ENCODE peak calls at places on chromosomes 1 and 21, in eight cellular contexts. One of them, this sample, is unnamed.

GRCh38 chr1:241592273-241592958 is 47.8 kb downstream of the CHML start:
- DNase-seq in bronchial epithelial cell: peak
- DNase-seq in astrocyte of the spinal cord: peak
- DNase-seq in adrenal gland: no peak
- DNase-seq in H1: no peak
- DNase-seq in neural crest cell: no peak
- DNase-seq in HL-60: no peak
- DNase-seq in brain microvascular endothelial cell: no peak
- DNase-seq in this sample: no peak

GRCh38 chr1:185499986-185500626 is 183.1 kb upstream of the IVNS1ABP start:
- DNase-seq in HL-60: no peak
- DNase-seq in brain microvascular endothelial cell: peak
- DNase-seq in neural crest cell: no peak
- DNase-seq in H1: no peak
- DNase-seq in astrocyte of the spinal cord: peak
- DNase-seq in bronchial epithelial cell: peak
- DNase-seq in adrenal gland: no peak
- DNase-seq in this sample: no peak

GRCh38 chr1:56709269-56709880 is 64.3 kb downstream of the PRKAA2 start:
- DNase-seq in HL-60: peak
- DNase-seq in brain microvascular endothelial cell: peak
- DNase-seq in adrenal gland: peak
- DNase-seq in bronchial epithelial cell: peak
- DNase-seq in astrocyte of the spinal cord: peak
- DNase-seq in H1: no peak
- DNase-seq in neural crest cell: no peak
- DNase-seq in this sample: no peak

GRCh38 chr1:1680912-1681273 is 11.7 kb downstream of the SLC35E2B start:
- DNase-seq in neural crest cell: no peak
- DNase-seq in adrenal gland: no peak
- DNase-seq in HL-60: no peak
- DNase-seq in bronchial epithelial cell: no peak
- DNase-seq in H1: no peak
- DNase-seq in astrocyte of the spinal cord: peak
- DNase-seq in brain microvascular endothelial cell: peak
- DNase-seq in this sample: no peak

GRCh38 chr1:173798078-173798477 is 26.4 kb upstream of the DARS2 start:
- DNase-seq in astrocyte of the spinal cord: no peak
- DNase-seq in bronchial epithelial cell: peak
- DNase-seq in neural crest cell: no peak
- DNase-seq in brain microvascular endothelial cell: peak
- DNase-seq in adrenal gland: no peak
- DNase-seq in H1: no peak
- DNase-seq in HL-60: no peak
- DNase-seq in this sample: no peak

GRCh38 chr21:17987328-17987727 is 168.2 kb upstream of the C21orf91 start:
- DNase-seq in astrocyte of the spinal cord: no peak
- DNase-seq in adrenal gland: no peak
- DNase-seq in bronchial epithelial cell: no peak
- DNase-seq in H1: no peak
- DNase-seq in neural crest cell: no peak
- DNase-seq in brain microvascular endothelial cell: no peak
- DNase-seq in HL-60: no peak
- DNase-seq in this sample: no peak

GRCh38 chr1:84959294-84959693 is 37.6 kb downstream of the MCOLN2 start:
- DNase-seq in bronchial epithelial cell: no peak
- DNase-seq in HL-60: no peak
- DNase-seq in adrenal gland: no peak
- DNase-seq in astrocyte of the spinal cord: no peak
- DNase-seq in H1: no peak
- DNase-seq in brain microvascular endothelial cell: no peak
- DNase-seq in neural crest cell: no peak
- DNase-seq in this sample: no peak

GRCh38 chr1:165877940-165878556 is 50.6 kb downstream of the UCK2 start:
- DNase-seq in bronchial epithelial cell: no peak
- DNase-seq in neural crest cell: no peak
- DNase-seq in adrenal gland: no peak
- DNase-seq in HL-60: no peak
- DNase-seq in astrocyte of the spinal cord: no peak
- DNase-seq in H1: no peak
- DNase-seq in brain microvascular endothelial cell: no peak
- DNase-seq in this sample: no peak

GRCh38 chr1:1068374-1069060 is 5.6 kb downstream of the RNF223 start:
- DNase-seq in bronchial epithelial cell: no peak
- DNase-seq in astrocyte of the spinal cord: no peak
- DNase-seq in H1: no peak
- DNase-seq in HL-60: no peak
- DNase-seq in neural crest cell: no peak
- DNase-seq in adrenal gland: no peak
- DNase-seq in brain microvascular endothelial cell: no peak
- DNase-seq in this sample: no peak

GRCh38 chr1:205263580-205264190 is 35.9 kb downstream of the TMCC2 start:
- DNase-seq in adrenal gland: no peak
- DNase-seq in neural crest cell: no peak
- DNase-seq in HL-60: no peak
- DNase-seq in astrocyte of the spinal cord: no peak
- DNase-seq in H1: no peak
- DNase-seq in brain microvascular endothelial cell: peak
- DNase-seq in bronchial epithelial cell: peak
- DNase-seq in this sample: no peak

GRCh38 chr1:43382027-43382771 is 7.4 kb downstream of the MED8 start:
- DNase-seq in neural crest cell: peak
- DNase-seq in adrenal gland: no peak
- DNase-seq in bronchial epithelial cell: no peak
- DNase-seq in H1: no peak
- DNase-seq in HL-60: no peak
- DNase-seq in astrocyte of the spinal cord: no peak
- DNase-seq in brain microvascular endothelial cell: no peak
- DNase-seq in this sample: no peak

GRCh38 chr1:247266053-247266452 is 10.2 kb downstream of the VN1R5 start:
- DNase-seq in neural crest cell: no peak
- DNase-seq in brain microvascular endothelial cell: peak
- DNase-seq in H1: no peak
- DNase-seq in HL-60: no peak
- DNase-seq in adrenal gland: no peak
- DNase-seq in bronchial epithelial cell: peak
- DNase-seq in astrocyte of the spinal cord: no peak
- DNase-seq in this sample: no peak

GRCh38 chr1:247269075-247269580 is 13.3 kb downstream of the VN1R5 start:
- DNase-seq in adrenal gland: no peak
- DNase-seq in brain microvascular endothelial cell: no peak
- DNase-seq in astrocyte of the spinal cord: no peak
- DNase-seq in H1: no peak
- DNase-seq in HL-60: no peak
- DNase-seq in bronchial epithelial cell: no peak
- DNase-seq in neural crest cell: no peak
- DNase-seq in this sample: no peak

GRCh38 chr1:247270003-247270402 is 14.1 kb downstream of the VN1R5 start:
- DNase-seq in brain microvascular endothelial cell: no peak
- DNase-seq in bronchial epithelial cell: no peak
- DNase-seq in HL-60: no peak
- DNase-seq in adrenal gland: no peak
- DNase-seq in H1: no peak
- DNase-seq in astrocyte of the spinal cord: no peak
- DNase-seq in neural crest cell: no peak
- DNase-seq in this sample: no peak

GRCh38 chr1:247273013-247273412 is 17.1 kb downstream of the VN1R5 start:
- DNase-seq in H1: no peak
- DNase-seq in neural crest cell: no peak
- DNase-seq in adrenal gland: no peak
- DNase-seq in astrocyte of the spinal cord: no peak
- DNase-seq in brain microvascular endothelial cell: no peak
- DNase-seq in bronchial epithelial cell: no peak
- DNase-seq in HL-60: no peak
- DNase-seq in this sample: no peak

GRCh38 chr1:247268390-247269045 is 12.6 kb downstream of the VN1R5 start:
- DNase-seq in bronchial epithelial cell: no peak
- DNase-seq in brain microvascular endothelial cell: no peak
- DNase-seq in neural crest cell: no peak
- DNase-seq in HL-60: no peak
- DNase-seq in astrocyte of the spinal cord: no peak
- DNase-seq in adrenal gland: no peak
- DNase-seq in H1: no peak
- DNase-seq in this sample: no peak
- TF ChIP-seq CTCF in bronchial epithelial cell: no peak
- TF ChIP-seq CTCF in brain microvascular endothelial cell: no peak
- TF ChIP-seq CTCF in neural crest cell: no peak
- TF ChIP-seq CTCF in HL-60: no peak
- TF ChIP-seq CTCF in astrocyte of the spinal cord: no peak
- TF ChIP-seq CTCF in adrenal gland: no peak
- TF ChIP-seq CTCF in H1: no peak
- TF ChIP-seq CTCF in this sample: no peak

DNA sequence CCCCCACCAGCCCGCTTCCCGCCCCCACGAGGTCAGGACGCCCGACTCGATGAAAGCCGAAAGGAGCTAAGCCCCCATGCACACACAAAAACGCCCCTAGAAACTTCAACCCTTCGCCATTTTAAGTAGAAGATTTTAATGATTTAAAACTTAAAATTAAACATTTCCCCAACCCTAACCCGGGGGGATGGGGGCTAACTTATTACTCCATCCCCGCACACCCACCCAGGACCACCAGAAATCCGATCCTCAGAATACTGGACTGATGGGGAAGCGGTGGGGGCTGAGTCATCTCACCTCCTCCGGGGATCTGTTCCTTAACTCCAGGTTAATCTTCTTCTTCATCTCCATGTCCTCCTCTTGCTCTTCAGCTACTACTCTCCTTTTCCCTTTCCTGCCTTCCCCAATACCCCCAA is 468 bp downstream of the ANP32E start:
- DNase-seq in bronchial epithelial cell: no peak
- DNase-seq in adrenal gland: peak
- DNase-seq in astrocyte of the spinal cord: peak
- DNase-seq in HL-60: no peak
- DNase-seq in neural crest cell: no peak
- DNase-seq in H1: no peak
- DNase-seq in brain microvascular endothelial cell: no peak
- DNase-seq in this sample: no peak
- TF ChIP-seq CTCF in bronchial epithelial cell: no peak
- TF ChIP-seq CTCF in adrenal gland: no peak
- TF ChIP-seq CTCF in astrocyte of the spinal cord: no peak
- TF ChIP-seq CTCF in HL-60: no peak
- TF ChIP-seq CTCF in neural crest cell: no peak
- TF ChIP-seq CTCF in H1: no peak
- TF ChIP-seq CTCF in brain microvascular endothelial cell: no peak
- TF ChIP-seq CTCF in this sample: no peak

DNA sequence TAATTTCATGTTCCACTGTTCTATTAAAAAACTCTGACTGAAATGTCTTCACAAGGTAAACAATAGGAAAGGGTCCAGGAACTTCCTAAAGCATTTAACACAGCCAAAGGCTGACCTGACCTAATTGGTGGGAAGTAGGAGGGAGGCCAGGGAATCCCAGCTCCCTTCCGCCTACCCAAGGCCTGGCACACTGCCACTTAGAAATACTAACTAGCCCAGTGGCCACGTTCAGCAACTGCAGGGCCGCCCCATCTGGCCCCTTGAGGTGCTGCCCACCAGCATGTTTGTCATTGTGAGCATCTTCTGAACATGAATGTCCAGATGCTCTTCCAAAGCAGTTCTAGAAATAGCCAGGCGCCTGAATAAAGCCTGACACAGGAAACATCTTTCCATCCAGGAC is 44.7 kb upstream of the BCL9 start:
- DNase-seq in brain microvascular endothelial cell: peak
- DNase-seq in HL-60: no peak
- DNase-seq in adrenal gland: peak
- DNase-seq in neural crest cell: no peak
- DNase-seq in bronchial epithelial cell: no peak
- DNase-seq in H1: no peak
- DNase-seq in astrocyte of the spinal cord: peak
- DNase-seq in this sample: no peak
- TF ChIP-seq CTCF in brain microvascular endothelial cell: peak
- TF ChIP-seq CTCF in HL-60: no peak
- TF ChIP-seq CTCF in adrenal gland: peak
- TF ChIP-seq CTCF in neural crest cell: no peak
- TF ChIP-seq CTCF in bronchial epithelial cell: no peak
- TF ChIP-seq CTCF in H1: peak
- TF ChIP-seq CTCF in astrocyte of the spinal cord: peak
- TF ChIP-seq CTCF in this sample: peak

GRCh38 chr1:46569116-46569515 is 17.7 kb upstream of the KNCN start:
- DNase-seq in adrenal gland: no peak
- DNase-seq in brain microvascular endothelial cell: no peak
- DNase-seq in astrocyte of the spinal cord: no peak
- DNase-seq in bronchial epithelial cell: no peak
- DNase-seq in H1: no peak
- DNase-seq in neural crest cell: no peak
- DNase-seq in HL-60: no peak
- DNase-seq in this sample: no peak

GRCh38 chr1:46575300-46575699 is 23.9 kb upstream of the KNCN start:
- DNase-seq in astrocyte of the spinal cord: no peak
- DNase-seq in bronchial epithelial cell: no peak
- DNase-seq in HL-60: no peak
- DNase-seq in brain microvascular endothelial cell: no peak
- DNase-seq in neural crest cell: no peak
- DNase-seq in H1: no peak
- DNase-seq in adrenal gland: no peak
- DNase-seq in this sample: no peak

GRCh38 chr1:46571691-46572225 is 20.3 kb upstream of the KNCN start:
- DNase-seq in bronchial epithelial cell: no peak
- DNase-seq in H1: no peak
- DNase-seq in HL-60: no peak
- DNase-seq in astrocyte of the spinal cord: no peak
- DNase-seq in adrenal gland: no peak
- DNase-seq in neural crest cell: no peak
- DNase-seq in brain microvascular endothelial cell: no peak
- DNase-seq in this sample: no peak

GRCh38 chr1:46568614-46569013 is 17.2 kb upstream of the KNCN start:
- DNase-seq in astrocyte of the spinal cord: no peak
- DNase-seq in neural crest cell: no peak
- DNase-seq in bronchial epithelial cell: no peak
- DNase-seq in HL-60: no peak
- DNase-seq in brain microvascular endothelial cell: no peak
- DNase-seq in H1: no peak
- DNase-seq in adrenal gland: no peak
- DNase-seq in this sample: no peak

DNA sequence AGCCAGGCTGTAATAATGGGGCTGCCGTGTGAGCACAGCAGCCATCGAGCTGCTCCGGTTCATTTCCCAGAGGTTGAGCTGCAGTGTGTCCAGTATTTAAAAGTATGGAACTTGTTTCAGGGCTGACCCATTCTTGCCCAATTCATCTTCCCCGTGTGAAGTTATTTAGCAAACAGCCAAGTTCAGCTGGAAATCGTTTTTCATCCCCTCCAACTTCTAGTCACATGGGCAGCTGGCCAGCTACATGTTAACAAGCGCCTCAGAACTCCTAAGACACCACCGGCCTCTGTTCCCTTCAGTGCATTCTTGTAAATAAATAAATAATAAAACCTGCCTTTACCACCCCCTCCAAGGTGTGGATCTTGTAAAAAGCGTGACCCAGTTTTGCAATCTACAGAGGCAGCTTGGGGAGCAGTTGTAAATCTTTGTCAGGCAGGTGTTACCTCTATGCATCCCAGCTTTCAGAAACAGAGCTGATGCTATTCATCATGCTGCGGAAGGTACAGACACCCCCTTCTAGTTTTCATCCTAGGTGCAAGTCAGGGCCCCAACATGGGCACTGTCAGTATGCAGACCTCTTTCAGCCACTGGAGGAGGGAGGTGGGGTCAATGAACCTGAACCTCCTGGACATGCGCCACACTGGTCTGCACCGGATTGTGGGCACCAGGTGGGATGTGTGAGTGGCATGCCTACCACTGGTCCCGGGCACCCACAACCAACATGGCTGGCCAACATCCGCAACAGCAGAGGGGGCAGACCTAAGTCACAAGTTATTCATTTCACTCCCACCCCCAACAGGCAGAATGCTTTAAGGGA is 18.7 kb upstream of the KNCN start:
- DNase-seq in neural crest cell: no peak
- DNase-seq in adrenal gland: no peak
- DNase-seq in bronchial epithelial cell: no peak
- DNase-seq in HL-60: no peak
- DNase-seq in H1: no peak
- DNase-seq in brain microvascular endothelial cell: no peak
- DNase-seq in astrocyte of the spinal cord: no peak
- DNase-seq in this sample: no peak
- TF ChIP-seq CTCF in neural crest cell: no peak
- TF ChIP-seq CTCF in adrenal gland: no peak
- TF ChIP-seq CTCF in bronchial epithelial cell: no peak
- TF ChIP-seq CTCF in HL-60: no peak
- TF ChIP-seq CTCF in H1: no peak
- TF ChIP-seq CTCF in brain microvascular endothelial cell: no peak
- TF ChIP-seq CTCF in astrocyte of the spinal cord: no peak
- TF ChIP-seq CTCF in this sample: no peak

This sample was measured in thoracic aorta.